ENCODE peak calls at places on chromosome 9, in seven cellular contexts. One of them, this sample, is unnamed.

GRCh38 chr9:91500509-91501011 is 76.9 kb upstream of the NFIL3 start:
- DNase-seq in HCT116: peak; percentile 40
- DNase-seq in K562: peak; percentile 63
- DNase-seq in GM12878: no peak
- DNase-seq in HepG2: no peak
- DNase-seq in SK-N-SH: no peak
- DNase-seq in H1: no peak
- DNase-seq in this sample: no peak

GRCh38 chr9:135320943-135321342 is 158.6 kb upstream of the PPP1R26 start:
- DNase-seq in HepG2: no peak
- DNase-seq in GM12878: no peak
- DNase-seq in HCT116: no peak
- DNase-seq in K562: no peak
- DNase-seq in H1: no peak
- DNase-seq in SK-N-SH: no peak
- DNase-seq in this sample: no peak

GRCh38 chr9:504921-505821 is 290.5 kb downstream of the DOCK8 start:
- DNase-seq in HepG2: no peak
- DNase-seq in GM12878: no peak
- DNase-seq in H1: peak; percentile 62
- DNase-seq in HCT116: no peak
- DNase-seq in K562: peak; percentile 9
- DNase-seq in SK-N-SH: peak; percentile 32
- DNase-seq in this sample: peak; percentile 11

GRCh38 chr9:99803694-99804093 is 18.0 kb upstream of the NR4A3 start:
- DNase-seq in GM12878: no peak
- DNase-seq in K562: no peak
- DNase-seq in H1: no peak
- DNase-seq in SK-N-SH: no peak
- DNase-seq in HCT116: no peak
- DNase-seq in HepG2: no peak
- DNase-seq in this sample: no peak

GRCh38 chr9:134223601-134224122 is 59.3 kb upstream of the RNU6ATAC start:
- DNase-seq in K562: no peak
- DNase-seq in SK-N-SH: no peak
- DNase-seq in HCT116: no peak
- DNase-seq in HepG2: no peak
- DNase-seq in GM12878: no peak
- DNase-seq in H1: no peak
- DNase-seq in this sample: no peak

GRCh38 chr9:109903515-109904138 is 123.6 kb downstream of the PALM2AKAP2 start:
- DNase-seq in H1: peak; percentile 56
- DNase-seq in K562: peak; percentile 50
- DNase-seq in HepG2: peak; percentile 71
- DNase-seq in GM12878: no peak
- DNase-seq in HCT116: peak; percentile 76
- DNase-seq in SK-N-SH: peak; percentile 62
- DNase-seq in this sample: peak; percentile 42

GRCh38 chr9:116471093-116471906 is 215.8 kb upstream of the TRIM32 start:
- DNase-seq in SK-N-SH: no peak
- DNase-seq in HCT116: no peak
- DNase-seq in K562: peak; percentile 82
- DNase-seq in H1: peak; percentile 60
- DNase-seq in HepG2: no peak
- DNase-seq in GM12878: no peak
- DNase-seq in this sample: no peak

GRCh38 chr9:91900057-91900816 is 49.8 kb downstream of the ROR2 start:
- DNase-seq in SK-N-SH: peak; percentile 86
- DNase-seq in K562: peak; percentile 92
- DNase-seq in GM12878: no peak
- DNase-seq in HCT116: no peak
- DNase-seq in HepG2: no peak
- DNase-seq in H1: no peak
- DNase-seq in this sample: no peak

GRCh38 chr9:134548618-134549017 is 93.0 kb upstream of the COL5A1 start:
- DNase-seq in HCT116: no peak
- DNase-seq in H1: no peak
- DNase-seq in HepG2: no peak
- DNase-seq in K562: no peak
- DNase-seq in SK-N-SH: no peak
- DNase-seq in GM12878: no peak
- DNase-seq in this sample: no peak

GRCh38 chr9:126833710-126834345 is 26.6 kb upstream of the ZBTB34 start:
- DNase-seq in SK-N-SH: no peak
- DNase-seq in HepG2: no peak
- DNase-seq in HCT116: no peak
- DNase-seq in GM12878: no peak
- DNase-seq in H1: no peak
- DNase-seq in K562: no peak
- DNase-seq in this sample: no peak

GRCh38 chr9:32644698-32645097 is 9.2 kb upstream of the TAF1L start:
- DNase-seq in SK-N-SH: no peak
- DNase-seq in HepG2: no peak
- DNase-seq in H1: no peak
- DNase-seq in GM12878: no peak
- DNase-seq in K562: no peak
- DNase-seq in HCT116: no peak
- DNase-seq in this sample: no peak

GRCh38 chr9:134502261-134503211 is 139.1 kb upstream of the COL5A1 start:
- DNase-seq in HCT116: no peak
- DNase-seq in HepG2: peak; percentile 43
- DNase-seq in GM12878: no peak
- DNase-seq in K562: peak; percentile 44
- DNase-seq in SK-N-SH: peak; percentile 75
- DNase-seq in H1: no peak
- DNase-seq in this sample: no peak

GRCh38 chr9:69590241-69590640 is 81.9 kb downstream of the APBA1 start:
- DNase-seq in SK-N-SH: no peak
- DNase-seq in H1: no peak
- DNase-seq in HCT116: no peak
- DNase-seq in HepG2: no peak
- DNase-seq in K562: no peak
- DNase-seq in GM12878: no peak
- DNase-seq in this sample: no peak

GRCh38 chr9:7561527-7561926 is 238.1 kb downstream of the DMAC1 start:
- DNase-seq in SK-N-SH: no peak
- DNase-seq in HCT116: no peak
- DNase-seq in HepG2: no peak
- DNase-seq in H1: no peak
- DNase-seq in K562: no peak
- DNase-seq in GM12878: no peak
- DNase-seq in this sample: no peak

GRCh38 chr9:35962126-35962906 is 4.4 kb upstream of the OR2S2 start:
- DNase-seq in K562: no peak
- DNase-seq in H1: peak; percentile 55
- DNase-seq in SK-N-SH: peak; percentile 22
- DNase-seq in HCT116: no peak
- DNase-seq in GM12878: no peak
- DNase-seq in HepG2: no peak
- DNase-seq in this sample: peak; percentile 39

GRCh38 chr9:128374221-128374675 is 3.1 kb downstream of the URM1 start:
- DNase-seq in HCT116: no peak
- DNase-seq in GM12878: no peak
- DNase-seq in H1: no peak
- DNase-seq in HepG2: no peak
- DNase-seq in K562: no peak
- DNase-seq in SK-N-SH: no peak
- DNase-seq in this sample: no peak

GRCh38 chr9:130498298-130498917 is 53.6 kb downstream of the ASS1 start:
- DNase-seq in K562: peak; percentile 44
- DNase-seq in HepG2: peak; percentile 26
- DNase-seq in SK-N-SH: no peak
- DNase-seq in HCT116: no peak
- DNase-seq in GM12878: no peak
- DNase-seq in H1: no peak
- DNase-seq in this sample: peak; percentile 22

GRCh38 chr9:129023036-129023907 is 4.9 kb downstream of the SH3GLB2 start:
- DNase-seq in K562: peak; percentile 80
- DNase-seq in GM12878: no peak
- DNase-seq in HepG2: no peak
- DNase-seq in HCT116: no peak
- DNase-seq in SK-N-SH: peak; percentile 71
- DNase-seq in H1: no peak
- DNase-seq in this sample: no peak

GRCh38 chr9:109206670-109207069 is 39.6 kb upstream of the FRRS1L start:
- DNase-seq in K562: no peak
- DNase-seq in HepG2: peak; percentile 7
- DNase-seq in GM12878: no peak
- DNase-seq in HCT116: no peak
- DNase-seq in SK-N-SH: no peak
- DNase-seq in H1: no peak
- DNase-seq in this sample: no peak

GRCh38 chr9:1580215-1580614 is 434.9 kb upstream of the SMARCA2 start:
- DNase-seq in H1: no peak
- DNase-seq in K562: no peak
- DNase-seq in HCT116: no peak
- DNase-seq in SK-N-SH: no peak
- DNase-seq in GM12878: no peak
- DNase-seq in HepG2: no peak
- DNase-seq in this sample: no peak

DNA sequence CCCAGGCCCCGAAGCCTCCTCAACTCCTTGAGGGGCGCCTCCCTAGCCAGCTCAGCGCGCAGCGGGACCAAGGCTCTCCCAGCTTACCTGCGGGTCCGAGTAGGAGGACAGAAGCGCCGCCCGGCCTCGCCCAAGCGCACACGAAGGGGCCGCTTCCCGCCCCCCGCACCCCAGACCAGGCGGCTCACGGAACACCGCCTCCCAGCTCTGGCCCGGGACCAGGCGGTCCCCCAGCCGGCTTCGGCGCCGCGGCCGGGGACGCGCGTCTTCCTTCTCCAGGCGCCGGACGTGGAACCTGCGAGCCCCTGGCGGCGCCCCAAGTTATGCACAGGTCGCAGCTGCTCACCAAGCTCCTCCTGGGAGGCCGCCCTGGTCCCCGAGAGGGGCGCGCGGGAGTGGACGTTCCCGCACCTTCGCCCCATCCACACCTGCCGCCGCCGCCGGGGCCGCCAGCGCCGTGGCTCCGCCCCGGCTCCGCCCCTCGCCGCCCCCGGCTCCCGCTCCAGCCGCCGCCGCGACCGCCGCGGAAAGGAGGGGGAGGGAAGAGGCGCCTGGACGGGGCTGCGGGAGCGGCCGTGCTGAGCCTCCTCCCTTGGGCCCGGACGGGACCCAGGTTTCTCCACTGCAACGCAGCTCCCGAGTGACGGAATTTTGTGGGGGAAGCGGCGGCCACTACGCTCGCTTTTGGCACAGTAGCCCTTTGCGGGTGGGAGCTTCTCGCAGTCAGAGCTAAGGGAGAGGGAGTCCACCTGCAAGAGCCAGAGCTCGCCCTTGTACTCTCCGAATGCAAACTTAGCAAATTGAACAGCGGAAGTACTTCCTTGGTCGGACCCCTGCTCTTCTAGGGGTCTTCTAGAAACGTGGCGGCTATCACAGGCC is 77.5 kb upstream of the IFNE start:
- DNase-seq in SK-N-SH: peak; percentile 56
- DNase-seq in HCT116: no peak
- DNase-seq in H1: peak; percentile 79
- DNase-seq in K562: no peak
- DNase-seq in HepG2: no peak
- DNase-seq in GM12878: no peak
- DNase-seq in this sample: no peak
- TF ChIP-seq JUND in SK-N-SH: no peak
- TF ChIP-seq JUND in HCT116: no peak
- TF ChIP-seq JUND in H1: no peak
- TF ChIP-seq JUND in K562: no peak
- TF ChIP-seq JUND in HepG2: no peak
- TF ChIP-seq JUND in GM12878: no peak
- TF ChIP-seq JUND in this sample: no peak

GRCh38 chr9:104091708-104092107 is 2.4 kb upstream of the SMC2 start:
- DNase-seq in HepG2: peak; percentile 32
- DNase-seq in H1: no peak
- DNase-seq in GM12878: no peak
- DNase-seq in HCT116: no peak
- DNase-seq in SK-N-SH: no peak
- DNase-seq in K562: no peak
- DNase-seq in this sample: no peak
- TF ChIP-seq JUND in HepG2: no peak
- TF ChIP-seq JUND in H1: no peak
- TF ChIP-seq JUND in GM12878: no peak
- TF ChIP-seq JUND in HCT116: no peak
- TF ChIP-seq JUND in SK-N-SH: no peak
- TF ChIP-seq JUND in K562: no peak
- TF ChIP-seq JUND in this sample: no peak

GRCh38 chr9:138077898-138078540 is 200.4 kb downstream of the CACNA1B start:
- DNase-seq in HepG2: no peak
- DNase-seq in K562: no peak
- DNase-seq in HCT116: no peak
- DNase-seq in SK-N-SH: peak; percentile 2
- DNase-seq in GM12878: no peak
- DNase-seq in H1: no peak
- DNase-seq in this sample: no peak
- TF ChIP-seq JUND in HepG2: no peak
- TF ChIP-seq JUND in K562: no peak
- TF ChIP-seq JUND in HCT116: no peak
- TF ChIP-seq JUND in SK-N-SH: no peak
- TF ChIP-seq JUND in GM12878: no peak
- TF ChIP-seq JUND in H1: no peak
- TF ChIP-seq JUND in this sample: no peak

GRCh38 chr9:125626187-125626586 is 80.8 kb downstream of the MAPKAP1 start:
- DNase-seq in HepG2: no peak
- DNase-seq in K562: peak; percentile 37
- DNase-seq in SK-N-SH: no peak
- DNase-seq in H1: no peak
- DNase-seq in HCT116: no peak
- DNase-seq in GM12878: no peak
- DNase-seq in this sample: no peak
- TF ChIP-seq JUND in HepG2: no peak
- TF ChIP-seq JUND in K562: peak; percentile 84
- TF ChIP-seq JUND in SK-N-SH: peak; percentile 49
- TF ChIP-seq JUND in H1: no peak
- TF ChIP-seq JUND in HCT116: no peak
- TF ChIP-seq JUND in GM12878: no peak
- TF ChIP-seq JUND in this sample: no peak

DNA sequence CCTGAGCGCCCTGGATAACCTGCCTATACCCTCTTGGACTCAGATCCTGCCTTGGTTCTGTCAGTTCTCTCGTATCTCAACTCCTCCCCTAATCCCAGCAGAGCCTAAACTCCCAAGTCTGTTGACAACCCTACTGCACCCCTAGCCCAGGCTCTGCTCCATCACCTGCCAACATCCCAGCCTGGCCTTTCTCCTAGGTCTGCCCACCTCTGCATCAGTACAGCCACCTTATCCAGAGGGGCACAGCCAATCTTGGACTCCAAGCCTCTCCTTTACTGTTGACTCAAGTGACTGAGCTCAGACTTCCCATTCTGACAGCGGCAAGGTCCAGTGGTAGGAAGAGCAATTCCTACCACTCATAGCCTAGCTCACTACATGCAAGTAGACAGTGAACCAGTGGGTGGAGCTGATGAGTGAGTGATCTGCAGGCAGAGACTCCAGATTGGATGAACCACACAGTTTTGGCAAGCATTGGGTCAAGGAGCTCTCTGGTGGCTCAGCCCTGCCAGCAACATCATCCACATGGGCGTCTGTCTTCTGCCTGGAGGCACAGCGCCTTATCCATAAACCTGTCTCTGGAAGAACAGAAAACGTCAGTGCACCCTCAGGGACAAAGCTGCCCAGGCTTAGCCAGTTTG is 26.5 kb downstream of the TRMO start:
- DNase-seq in HCT116: peak; percentile 23
- DNase-seq in K562: peak; percentile 56
- DNase-seq in GM12878: no peak
- DNase-seq in H1: peak; percentile 54
- DNase-seq in HepG2: peak; percentile 25
- DNase-seq in SK-N-SH: no peak
- DNase-seq in this sample: no peak
- TF ChIP-seq JUND in HCT116: no peak
- TF ChIP-seq JUND in K562: peak; percentile 4
- TF ChIP-seq JUND in GM12878: no peak
- TF ChIP-seq JUND in H1: no peak
- TF ChIP-seq JUND in HepG2: no peak
- TF ChIP-seq JUND in SK-N-SH: no peak
- TF ChIP-seq JUND in this sample: no peak

GRCh38 chr9:18849910-18850677 is 182.9 kb downstream of the SAXO1 start:
- DNase-seq in GM12878: no peak
- DNase-seq in HepG2: no peak
- DNase-seq in SK-N-SH: peak; percentile 42
- DNase-seq in K562: no peak
- DNase-seq in HCT116: no peak
- DNase-seq in H1: no peak
- DNase-seq in this sample: no peak
- TF ChIP-seq JUND in GM12878: no peak
- TF ChIP-seq JUND in HepG2: no peak
- TF ChIP-seq JUND in SK-N-SH: no peak
- TF ChIP-seq JUND in K562: no peak
- TF ChIP-seq JUND in HCT116: no peak
- TF ChIP-seq JUND in H1: no peak
- TF ChIP-seq JUND in this sample: no peak